ENCODE peak calls at places on chromosomes 1 and 21, in four cellular contexts. E is amygdala, R is heart left ventricle, V is lower lobe of right lung. H is an unnamed sample.

GRCh38 chr21:21200103-21200938 is 202.1 kb downstream of the NCAM2 start:
- DNase-seq in E (no peak), R (peak; percentile 24), V (no peak), H (no peak)

GRCh38 chr1:38213720-38214367 is 167.3 kb upstream of the POU3F1 start:
- DNase-seq in E (no peak), R (no peak), V (no peak), H (no peak)

GRCh38 chr1:192311281-192311680 is 5.5 kb upstream of the RGS21 start:
- DNase-seq in E (no peak), R (no peak), V (no peak), H (no peak)

GRCh38 chr1:43331688-43332087 is 5.9 kb upstream of the MPL start:
- DNase-seq in E (no peak), R (no peak), V (no peak), H (no peak)

GRCh38 chr1:248862695-248863010 is 3.8 kb upstream of the ZNF692 start:
- DNase-seq in E (no peak), R (no peak), V (no peak), H (no peak)

GRCh38 chr1:78090734-78091133 is 45.0 kb downstream of the GIPC2 start:
- DNase-seq in E (no peak), R (no peak), V (no peak), H (no peak)

GRCh38 chr21:32320726-32321125 is 22.1 kb downstream of the MRAP start:
- DNase-seq in E (no peak), R (no peak), V (no peak), H (no peak)

GRCh38 chr1:186760426-186760825 is 68.3 kb upstream of the PLA2G4A start:
- DNase-seq in E (no peak), R (no peak), V (no peak), H (no peak)

GRCh38 chr1:21384620-21385019 is 55.3 kb upstream of the NBPF3 start:
- DNase-seq in E (no peak), R (no peak), V (peak; percentile 81), H (peak; percentile 96)

GRCh38 chr1:64059556-64059955 is 143.9 kb upstream of the UBE2U start:
- DNase-seq in E (no peak), R (no peak), V (no peak), H (no peak)

GRCh38 chr1:77624102-77624501 is 58.4 kb downstream of the ZZZ3 start:
- DNase-seq in E (no peak), R (no peak), V (no peak), H (no peak)

GRCh38 chr1:12047120-12047876 is 15.8 kb upstream of the TNFRSF8 start:
- DNase-seq in E (no peak), R (no peak), V (no peak), H (no peak)

GRCh38 chr1:87151500-87152421 is 176.9 kb upstream of the LMO4 start:
- DNase-seq in E (no peak), R (peak; percentile 81), V (peak; percentile 75), H (peak; percentile 54)

GRCh38 chr1:53601867-53602266 is 137.1 kb downstream of the GLIS1 start:
- DNase-seq in E (no peak), R (no peak), V (no peak), H (no peak)

GRCh38 chr21:45517249-45518065 is 24.8 kb downstream of the SLC19A1 start:
- DNase-seq in E (no peak), R (no peak), V (peak; percentile 64), H (no peak)

GRCh38 chr1:218717611-218718010 is 372.5 kb downstream of the TGFB2 start:
- DNase-seq in E (no peak), R (no peak), V (no peak), H (no peak)

GRCh38 chr1:230210326-230210978 is 143.4 kb downstream of the GALNT2 start:
- DNase-seq in E (no peak), R (no peak), V (no peak), H (no peak)

GRCh38 chr1:150895618-150896017 is 8.7 kb downstream of the CTXND2 start:
- DNase-seq in E (no peak), R (no peak), V (no peak), H (no peak)

GRCh38 chr1:205483372-205483771 is 21.1 kb upstream of the CDK18 start:
- DNase-seq in E (no peak), R (no peak), V (no peak), H (no peak)

GRCh38 chr21:29549614-29550013 is 250.9 kb downstream of the BACH1 start:
- DNase-seq in E (no peak), R (no peak), V (no peak), H (no peak)

GRCh38 chr21:35179990-35180557 is 131.0 kb upstream of the RUNX1 start:
- DNase-seq in E (no peak), R (no peak), V (no peak), H (no peak)

GRCh38 chr1:90856608-90857007 is 139.5 kb upstream of the BARHL2 start:
- DNase-seq in E (no peak), R (no peak), V (no peak), H (no peak)

GRCh38 chr1:178102218-178102617 is 8.3 kb downstream of the RASAL2 start:
- DNase-seq in E (no peak), R (no peak), V (peak; percentile 48), H (no peak)

GRCh38 chr21:21673959-21674358 is 675.8 kb downstream of the NCAM2 start:
- DNase-seq in E (no peak), R (no peak), V (no peak), H (no peak)

GRCh38 chr21:35232545-35233176 is 183.6 kb upstream of the RUNX1 start:
- DNase-seq in E (no peak), R (no peak), V (no peak), H (no peak)

GRCh38 chr1:53238197-53239155 is at the start of gene MAGOH:
- DNase-seq in E (peak; percentile 87), R (peak; percentile 95), V (peak; percentile 96), H (peak; percentile 94)

GRCh38 chr1:222021124-222021523 is 279.2 kb upstream of the DUSP10 start:
- DNase-seq in E (no peak), R (no peak), V (no peak), H (no peak)

GRCh38 chr21:24727803-24728425 is 879.4 kb downstream of the MRPL39 start:
- DNase-seq in E (no peak), R (no peak), V (no peak), H (peak; percentile 32)

GRCh38 chr1:168783424-168783823 is 54.4 kb upstream of the DPT start:
- DNase-seq in E (no peak), R (no peak), V (no peak), H (no peak)

GRCh38 chr1:21749859-21750468 is 33.0 kb downstream of the USP48 start:
- DNase-seq in E (no peak), R (no peak), V (no peak), H (no peak)

GRCh38 chr1:85320371-85321131 is 44.1 kb upstream of the BCL10 start:
- DNase-seq in E (no peak), R (no peak), V (no peak), H (no peak)

GRCh38 chr1:60942291-60942690 is 140.1 kb upstream of the NFIA start:
- DNase-seq in E (no peak), R (no peak), V (no peak), H (no peak)